ENCODE peak calls at places on chromosome 1, in four cellular contexts. One of them, this sample, is unnamed.

GRCh38 chr1:206037521-206037920 is 13.8 kb upstream of the CTSE start:
- DNase-seq in psoas muscle: no peak
- DNase-seq in mammary epithelial cell: no peak
- DNase-seq in CD8-positive, alpha-beta T cell: no peak
- DNase-seq in this sample: no peak

GRCh38 chr1:119007672-119008482 is 19.7 kb upstream of the TBX15 start:
- DNase-seq in psoas muscle: no peak
- DNase-seq in CD8-positive, alpha-beta T cell: no peak
- DNase-seq in mammary epithelial cell: no peak
- DNase-seq in this sample: no peak

GRCh38 chr1:171245458-171246064 is 2.7 kb upstream of the FMO1 start:
- DNase-seq in CD8-positive, alpha-beta T cell: no peak
- DNase-seq in mammary epithelial cell: peak; percentile 39
- DNase-seq in psoas muscle: no peak
- DNase-seq in this sample: no peak

GRCh38 chr1:58999676-59000075 is 215.8 kb upstream of the JUN start:
- DNase-seq in psoas muscle: no peak
- DNase-seq in mammary epithelial cell: no peak
- DNase-seq in CD8-positive, alpha-beta T cell: no peak
- DNase-seq in this sample: no peak

GRCh38 chr1:8563944-8564537 is 246.1 kb downstream of the SLC45A1 start:
- DNase-seq in CD8-positive, alpha-beta T cell: no peak
- DNase-seq in psoas muscle: no peak
- DNase-seq in mammary epithelial cell: no peak
- DNase-seq in this sample: no peak

GRCh38 chr1:3037281-3038040 is 16.2 kb downstream of the ACTRT2 start:
- DNase-seq in psoas muscle: no peak
- DNase-seq in CD8-positive, alpha-beta T cell: peak; percentile 10
- DNase-seq in mammary epithelial cell: no peak
- DNase-seq in this sample: peak; percentile 63

GRCh38 chr1:167404161-167404888 is 114.0 kb downstream of the CD247 start:
- DNase-seq in mammary epithelial cell: no peak
- DNase-seq in CD8-positive, alpha-beta T cell: no peak
- DNase-seq in psoas muscle: no peak
- DNase-seq in this sample: no peak

GRCh38 chr1:163170975-163171676 is 31.6 kb downstream of the RGS5 start:
- DNase-seq in psoas muscle: no peak
- DNase-seq in mammary epithelial cell: peak; percentile 5
- DNase-seq in CD8-positive, alpha-beta T cell: no peak
- DNase-seq in this sample: no peak

GRCh38 chr1:161738627-161739287 is 10.8 kb upstream of the DUSP12 start:
- DNase-seq in psoas muscle: peak; percentile 31
- DNase-seq in CD8-positive, alpha-beta T cell: peak; percentile 67
- DNase-seq in mammary epithelial cell: peak; percentile 74
- DNase-seq in this sample: peak; percentile 76

GRCh38 chr1:230205719-230206198 is 138.7 kb downstream of the GALNT2 start:
- DNase-seq in mammary epithelial cell: peak; percentile 72
- DNase-seq in psoas muscle: no peak
- DNase-seq in CD8-positive, alpha-beta T cell: no peak
- DNase-seq in this sample: no peak

GRCh38 chr1:234731371-234732085 is 121.5 kb upstream of the IRF2BP2 start:
- DNase-seq in psoas muscle: no peak
- DNase-seq in mammary epithelial cell: peak; percentile 93
- DNase-seq in CD8-positive, alpha-beta T cell: peak; percentile 43
- DNase-seq in this sample: no peak

GRCh38 chr1:6599141-6599975 is 3.3 kb downstream of the KLHL21 start:
- DNase-seq in psoas muscle: peak; percentile 43
- DNase-seq in CD8-positive, alpha-beta T cell: peak; percentile 71
- DNase-seq in mammary epithelial cell: peak; percentile 92
- DNase-seq in this sample: no peak

GRCh38 chr1:82446955-82447354 is 646.2 kb downstream of the ADGRL2 start:
- DNase-seq in CD8-positive, alpha-beta T cell: no peak
- DNase-seq in mammary epithelial cell: no peak
- DNase-seq in psoas muscle: no peak
- DNase-seq in this sample: no peak

GRCh38 chr1:108089482-108089881 is 110.7 kb downstream of the SLC25A24 start:
- DNase-seq in CD8-positive, alpha-beta T cell: no peak
- DNase-seq in mammary epithelial cell: no peak
- DNase-seq in psoas muscle: no peak
- DNase-seq in this sample: no peak

GRCh38 chr1:245751111-245751510 is 596.3 kb downstream of the KIF26B start:
- DNase-seq in mammary epithelial cell: no peak
- DNase-seq in CD8-positive, alpha-beta T cell: no peak
- DNase-seq in psoas muscle: no peak
- DNase-seq in this sample: no peak

GRCh38 chr1:161970633-161971032 is 53.0 kb downstream of the OLFML2B start:
- DNase-seq in mammary epithelial cell: no peak
- DNase-seq in CD8-positive, alpha-beta T cell: no peak
- DNase-seq in psoas muscle: no peak
- DNase-seq in this sample: no peak

GRCh38 chr1:78286686-78287085 is 204.1 kb upstream of the PTGFR start:
- DNase-seq in mammary epithelial cell: peak; percentile 48
- DNase-seq in CD8-positive, alpha-beta T cell: no peak
- DNase-seq in psoas muscle: no peak
- DNase-seq in this sample: no peak

GRCh38 chr1:4395676-4396075 is 258.7 kb upstream of the AJAP1 start:
- DNase-seq in mammary epithelial cell: no peak
- DNase-seq in psoas muscle: no peak
- DNase-seq in CD8-positive, alpha-beta T cell: no peak
- DNase-seq in this sample: no peak

GRCh38 chr1:87212431-87213125 is 116.1 kb upstream of the LMO4 start:
- DNase-seq in CD8-positive, alpha-beta T cell: no peak
- DNase-seq in psoas muscle: no peak
- DNase-seq in mammary epithelial cell: no peak
- DNase-seq in this sample: no peak

GRCh38 chr1:26045712-26046312 is at the start of gene SLC30A2:
- DNase-seq in mammary epithelial cell: peak; percentile 12
- DNase-seq in CD8-positive, alpha-beta T cell: no peak
- DNase-seq in psoas muscle: no peak
- DNase-seq in this sample: no peak

GRCh38 chr1:21605012-21605715 is 64.0 kb downstream of the RAP1GAP start:
- DNase-seq in psoas muscle: no peak
- DNase-seq in mammary epithelial cell: no peak
- DNase-seq in CD8-positive, alpha-beta T cell: peak; percentile 6
- DNase-seq in this sample: no peak
- TF ChIP-seq CTCF in psoas muscle: no peak
- TF ChIP-seq CTCF in mammary epithelial cell: no peak
- TF ChIP-seq CTCF in CD8-positive, alpha-beta T cell: no peak
- TF ChIP-seq CTCF in this sample: no peak

DNA sequence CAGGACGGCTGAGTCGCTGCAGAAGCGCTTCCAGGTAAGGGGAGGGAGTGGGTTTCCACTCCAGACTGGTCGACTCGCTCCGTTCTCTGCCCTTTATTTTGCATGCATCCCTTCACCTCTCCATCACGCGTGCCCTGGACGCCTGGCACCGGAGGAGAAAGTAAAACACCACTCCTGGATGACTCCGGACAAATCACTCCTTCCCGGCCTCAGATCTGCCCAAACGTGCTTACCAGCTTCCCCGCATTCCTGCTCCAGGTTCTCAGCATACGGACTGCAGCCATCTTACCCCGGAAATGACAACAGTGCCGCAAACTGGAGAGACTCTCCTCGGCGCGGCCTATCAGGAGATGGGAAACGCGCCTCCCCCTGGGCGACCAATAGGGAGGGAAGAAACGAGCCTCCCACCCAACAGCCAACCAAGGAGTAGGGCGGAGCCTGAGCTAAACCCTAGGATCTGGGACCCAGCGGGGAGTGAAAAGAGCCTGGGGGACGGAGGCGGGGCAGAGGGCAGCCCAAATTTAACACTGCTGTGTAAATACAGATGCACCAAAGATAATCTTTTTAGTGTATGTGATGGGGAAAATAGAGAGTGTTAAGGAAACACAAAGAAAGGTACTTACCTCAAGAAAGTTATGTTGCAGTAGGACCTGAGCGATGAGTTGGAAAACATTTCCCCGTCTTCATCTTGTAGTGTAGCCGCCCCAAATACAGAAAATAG is at the start of gene DBT:
- DNase-seq in mammary epithelial cell: peak; percentile 94
- DNase-seq in CD8-positive, alpha-beta T cell: peak; percentile 94
- DNase-seq in psoas muscle: peak; percentile 94
- DNase-seq in this sample: peak; percentile 98
- H3K27ac ChIP-seq in mammary epithelial cell: peak within 1 kb of the TSS; percentile 61
- H3K27ac ChIP-seq in CD8-positive, alpha-beta T cell: peak within 1 kb of the TSS; percentile 71
- H3K27ac ChIP-seq in psoas muscle: peak within 1 kb of the TSS; percentile 93
- H3K27ac ChIP-seq in this sample: peak within 1 kb of the TSS; percentile 96

GRCh38 chr1:15876357-15876756 is 28.9 kb downstream of the SPEN start:
- DNase-seq in CD8-positive, alpha-beta T cell: no peak
- DNase-seq in psoas muscle: no peak
- DNase-seq in mammary epithelial cell: no peak
- DNase-seq in this sample: no peak
- TF ChIP-seq CTCF in CD8-positive, alpha-beta T cell: no peak
- TF ChIP-seq CTCF in psoas muscle: peak; percentile 30
- TF ChIP-seq CTCF in mammary epithelial cell: peak; percentile 28
- TF ChIP-seq CTCF in this sample: peak; percentile 11

GRCh38 chr1:28085129-28085528 is 3.3 kb downstream of the EYA3 start:
- DNase-seq in psoas muscle: no peak
- DNase-seq in CD8-positive, alpha-beta T cell: no peak
- DNase-seq in mammary epithelial cell: no peak
- DNase-seq in this sample: no peak
- H3K27ac ChIP-seq in psoas muscle: no peak overlapping the region
- H3K27ac ChIP-seq in CD8-positive, alpha-beta T cell: no peak overlapping the region
- H3K27ac ChIP-seq in mammary epithelial cell: no peak overlapping the region
- H3K27ac ChIP-seq in this sample: no peak overlapping the region

DNA sequence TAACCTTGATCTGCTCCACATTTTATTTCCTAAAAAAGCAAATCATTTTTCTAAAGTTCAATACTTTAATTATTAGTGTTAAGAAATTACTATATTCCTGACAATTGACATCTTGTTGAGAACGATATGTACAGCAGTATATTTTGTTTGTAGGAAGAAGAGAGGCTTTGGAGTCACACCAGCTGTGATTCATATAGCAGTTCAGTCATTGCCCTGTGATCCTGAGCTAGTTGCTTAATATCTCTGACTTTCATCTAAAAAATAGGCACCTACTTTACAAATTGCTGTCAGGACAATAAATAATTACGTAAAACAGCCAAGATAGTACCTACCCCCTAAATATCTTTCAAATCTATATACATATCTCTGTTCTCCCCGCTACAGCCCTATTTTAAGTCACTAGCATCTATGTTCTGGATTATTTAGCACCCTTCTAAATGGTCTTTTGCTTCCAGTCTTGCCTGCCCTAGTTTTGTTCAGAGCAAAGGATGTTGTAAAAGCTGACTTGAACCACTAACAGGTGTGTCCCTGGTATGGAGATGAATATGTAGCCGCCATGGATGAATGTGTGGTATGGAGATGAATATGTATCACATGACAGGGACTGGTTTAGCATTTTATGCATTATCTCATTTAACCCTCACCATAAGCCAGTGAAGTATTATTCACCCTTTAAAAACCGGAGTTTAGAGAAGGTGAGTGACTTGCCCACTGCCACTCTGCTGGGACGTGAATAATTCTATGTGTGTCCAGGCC is 42.2 kb downstream of the RNF220 start:
- DNase-seq in psoas muscle: no peak
- DNase-seq in mammary epithelial cell: peak; percentile 7
- DNase-seq in CD8-positive, alpha-beta T cell: no peak
- DNase-seq in this sample: no peak
- TF ChIP-seq CTCF in psoas muscle: no peak
- TF ChIP-seq CTCF in mammary epithelial cell: no peak
- TF ChIP-seq CTCF in CD8-positive, alpha-beta T cell: no peak
- TF ChIP-seq CTCF in this sample: no peak

DNA sequence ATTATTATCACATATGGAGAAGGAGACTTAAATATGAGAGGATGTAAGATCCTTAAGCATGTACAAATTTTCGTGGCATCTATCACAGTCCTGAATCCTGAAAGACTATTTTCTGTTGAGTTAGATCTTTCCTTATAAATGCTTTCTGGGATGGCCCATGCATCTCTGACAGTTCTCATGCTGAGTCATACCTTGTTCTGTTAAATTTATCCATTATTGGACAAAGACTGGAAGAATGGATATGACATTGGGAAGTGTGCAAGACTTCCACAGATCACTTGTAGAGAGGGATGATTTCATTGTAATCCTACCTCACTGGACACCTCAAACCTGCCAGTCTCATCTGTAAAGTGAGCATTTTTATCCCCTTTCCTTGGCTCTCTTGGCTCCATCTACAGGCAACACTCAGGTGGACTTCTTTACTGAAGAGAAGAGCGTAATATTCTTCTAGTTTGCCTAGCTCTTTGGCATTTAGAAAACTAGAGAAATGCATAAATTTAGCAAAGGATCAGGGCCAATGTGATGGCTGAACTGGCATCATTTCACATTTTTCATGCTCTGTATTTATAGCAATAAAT is 128.2 kb downstream of the NFIA start:
- DNase-seq in CD8-positive, alpha-beta T cell: no peak
- DNase-seq in mammary epithelial cell: no peak
- DNase-seq in psoas muscle: no peak
- DNase-seq in this sample: no peak
- H3K27ac ChIP-seq in CD8-positive, alpha-beta T cell: no peak overlapping the region
- H3K27ac ChIP-seq in mammary epithelial cell: no peak overlapping the region
- H3K27ac ChIP-seq in psoas muscle: no peak overlapping the region
- H3K27ac ChIP-seq in this sample: peak overlapping the region; percentile 40